ENCODE peak calls at places on chromosomes 12 and 14, in four cellular contexts. B is left ventricle myocardium inferior, U is psoas muscle, D is tibial artery. L is an unnamed sample.

GRCh38 chr12:65892905-65893304 is 68.6 kb downstream of the HMGA2 start:
- DNase-seq in B (no peak), U (no peak), D (no peak), L (no peak)

GRCh38 chr14:101926085-101926484 is 38.3 kb upstream of the DYNC1H1 start:
- DNase-seq in B (no peak), U (no peak), D (peak; percentile 10), L (no peak)

GRCh38 chr12:22437031-22437806 is 102.7 kb upstream of the ST8SIA1 start:
- DNase-seq in B (no peak), U (no peak), D (no peak), L (no peak)

GRCh38 chr12:7190268-7191055 is 976 bp downstream of the PEX5 start:
- DNase-seq in B (peak; percentile 26), U (peak; percentile 68), D (peak; percentile 80), L (peak; percentile 58)

GRCh38 chr14:77882631-77883030 is 82.7 kb downstream of the ADCK1 start:
- DNase-seq in B (no peak), U (peak; percentile 21), D (no peak), L (no peak)

GRCh38 chr14:86838363-86838762 is 1154.6 kb downstream of the GALC start:
- DNase-seq in B (no peak), U (no peak), D (no peak), L (no peak)

GRCh38 chr14:100822921-100823320 is 3.0 kb upstream of the MEG3 start:
- DNase-seq in B (no peak), U (no peak), D (no peak), L (no peak)

GRCh38 chr12:70982991-70983390 is 62.5 kb upstream of the PTPRR start:
- DNase-seq in B (no peak), U (no peak), D (no peak), L (no peak)

GRCh38 chr12:109590566-109590965 is 17.0 kb downstream of the MVK start:
- DNase-seq in B (no peak), U (no peak), D (no peak), L (no peak)

GRCh38 chr12:14366211-14366762 is 805 bp downstream of the ATF7IP start:
- DNase-seq in B (no peak), U (no peak), D (no peak), L (no peak)

DNA sequence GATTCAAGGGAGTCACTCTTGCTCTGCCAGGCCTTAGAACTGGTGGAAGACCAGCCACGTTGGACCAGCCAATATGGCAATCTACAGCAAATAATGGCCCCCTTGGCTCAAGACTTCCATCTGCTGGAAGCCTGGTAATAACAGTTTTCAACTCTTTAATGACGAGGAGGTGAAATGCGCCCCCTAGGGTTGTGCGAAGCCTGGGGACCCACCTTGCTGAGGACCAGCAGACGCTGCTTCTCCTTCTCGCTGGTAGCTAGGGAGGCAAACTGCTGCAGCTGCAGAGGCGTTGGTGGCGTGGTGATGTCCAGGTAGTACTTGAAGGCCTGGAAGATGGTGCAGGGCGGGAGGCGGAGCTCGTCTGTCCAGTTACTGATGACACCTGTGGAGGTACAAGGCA is 41.5 kb upstream of the FBXO21 start:
- DNase-seq in B (no peak), U (peak; percentile 13), D (no peak), L (no peak)
- TF ChIP-seq CTCF in B (no peak), U (no peak), D (no peak), L (no peak)

GRCh38 chr14:74289801-74290200 is 12.9 kb downstream of the ABCD4 start:
- DNase-seq in B (no peak), U (no peak), D (no peak), L (no peak)

GRCh38 chr14:74292061-74292460 is 10.7 kb downstream of the ABCD4 start:
- DNase-seq in B (no peak), U (no peak), D (no peak), L (no peak)

GRCh38 chr14:74293621-74294020 is 9.1 kb downstream of the ABCD4 start:
- DNase-seq in B (no peak), U (no peak), D (no peak), L (no peak)

GRCh38 chr14:74286736-74287135 is 16.0 kb downstream of the ABCD4 start:
- DNase-seq in B (no peak), U (no peak), D (no peak), L (no peak)

GRCh38 chr14:74290415-74290814 is 12.3 kb downstream of the ABCD4 start:
- DNase-seq in B (no peak), U (no peak), D (no peak), L (no peak)
- H3K4me1 ChIP-seq in B (no peaks in the 10 kb centered on the region), U (peaks cover 5% of the 10 kb centered on the region), D (no peaks in the 10 kb centered on the region), L (no peaks in the 10 kb centered on the region)

GRCh38 chr12:68310370-68310769 is 21.8 kb downstream of the MDM1 start:
- DNase-seq in B (no peak), U (no peak), D (no peak), L (no peak)
- H3K27ac ChIP-seq in B (no peak overlapping the region), U (no peak overlapping the region), D (no peak overlapping the region), L (no peak overlapping the region)

DNA sequence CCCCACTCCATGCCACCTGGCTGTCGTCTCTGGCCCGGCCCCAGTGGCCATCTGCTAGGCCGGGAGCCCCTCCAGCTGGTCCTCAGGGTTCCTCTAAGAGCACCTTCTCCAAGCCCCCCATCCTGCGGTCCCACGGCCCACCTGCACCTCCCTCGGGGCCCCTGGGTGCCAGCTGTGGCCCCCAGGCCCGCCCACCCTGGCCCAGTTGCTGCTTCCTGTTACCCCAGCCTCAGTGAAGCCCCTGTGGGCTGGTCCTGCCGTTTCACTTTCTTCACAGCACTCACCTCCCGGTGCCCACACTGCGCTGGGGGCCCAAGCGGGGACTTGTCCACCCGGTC is 27.6 kb upstream of the NUDT14 start:
- DNase-seq in B (no peak), U (no peak), D (no peak), L (no peak)
- TF ChIP-seq CTCF in B (no peak), U (no peak), D (no peak), L (no peak)

GRCh38 chr14:29240046-29240445 is 473.5 kb downstream of the FOXG1 start:
- DNase-seq in B (no peak), U (no peak), D (no peak), L (no peak)
- H3K4me1 ChIP-seq in B (no peaks in the 10 kb centered on the region), U (no peaks in the 10 kb centered on the region), D (no peaks in the 10 kb centered on the region), L (no peaks in the 10 kb centered on the region)

GRCh38 chr14:53929871-53930685 is 26.5 kb downstream of the BMP4 start:
- DNase-seq in B (no peak), U (no peak), D (no peak), L (no peak)

GRCh38 chr14:53924754-53925153 is 31.9 kb downstream of the BMP4 start:
- DNase-seq in B (no peak), U (no peak), D (no peak), L (no peak)

GRCh38 chr14:53925201-53925766 is 31.3 kb downstream of the BMP4 start:
- DNase-seq in B (no peak), U (no peak), D (no peak), L (no peak)

GRCh38 chr14:53932966-53933365 is 23.7 kb downstream of the BMP4 start:
- DNase-seq in B (no peak), U (no peak), D (no peak), L (no peak)

GRCh38 chr14:53927171-53927570 is 29.5 kb downstream of the BMP4 start:
- DNase-seq in B (no peak), U (no peak), D (no peak), L (no peak)
- H3K27ac ChIP-seq in B (no peak overlapping the region), U (no peak overlapping the region), D (no peak overlapping the region), L (no peak overlapping the region)

DNA sequence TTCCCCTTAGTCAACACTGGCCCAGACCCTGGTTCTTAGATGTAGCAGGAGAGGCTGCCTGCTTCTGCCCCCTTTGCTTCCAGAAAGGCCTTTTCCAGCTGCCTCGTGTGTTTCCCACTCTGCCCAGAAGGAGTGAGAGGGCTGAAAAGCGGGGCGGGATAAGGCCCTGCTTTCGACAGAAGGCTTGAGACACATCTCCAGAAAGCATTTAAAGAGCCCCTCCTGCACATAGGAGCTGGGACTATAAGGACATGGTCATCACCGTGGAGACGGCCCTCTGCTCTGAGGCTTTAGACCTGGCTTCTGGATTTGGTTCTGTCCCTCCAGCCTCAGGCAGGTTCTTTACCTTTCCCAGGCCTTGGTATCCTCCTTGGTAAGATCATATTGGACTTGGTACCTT is 11.9 kb downstream of the CALM1 start:
- DNase-seq in B (no peak), U (no peak), D (no peak), L (no peak)
- TF ChIP-seq CTCF in B (no peak), U (no peak), D (no peak), L (no peak)

GRCh38 chr14:50853891-50854290 is 18.0 kb upstream of the ABHD12B start:
- DNase-seq in B (no peak), U (no peak), D (no peak), L (no peak)
- H3K4me1 ChIP-seq in B (no peaks in the 10 kb centered on the region), U (no peaks in the 10 kb centered on the region), D (no peaks in the 10 kb centered on the region), L (no peaks in the 10 kb centered on the region)

GRCh38 chr14:98956181-98956580 is 315.8 kb downstream of the BCL11B start:
- DNase-seq in B (no peak), U (no peak), D (no peak), L (no peak)
- H3K27ac ChIP-seq in B (no peak overlapping the region), U (no peak overlapping the region), D (no peak overlapping the region), L (no peak overlapping the region)